ENCODE peak calls at places on chromosomes 16 and 17, in five cellular contexts. S, L, J, K and G are unnamed samples.

GRCh38 chr16:81511371-81511770 is 66.8 kb downstream of the CMIP start:
- DNase-seq in L (no peak), K (peak; percentile 85), S (no peak), J (no peak), G (no peak)

GRCh38 chr17:82859431-82860403 is 19.9 kb upstream of the ZNF750 start:
- DNase-seq in K (peak; percentile 35), L (peak; percentile 61), J (peak; percentile 60), S (no peak), G (peak; percentile 83)

GRCh38 chr16:89565256-89565505 is 4.7 kb downstream of the RPL13 start:
- DNase-seq in K (peak; percentile 64), J (no peak), S (peak; percentile 59), L (no peak), G (no peak)

GRCh38 chr17:81563861-81564586 is 11.9 kb upstream of the FAAP100 start:
- DNase-seq in K (peak; percentile 76), S (no peak), J (no peak), L (peak; percentile 11), G (no peak)

GRCh38 chr17:58403312-58403711 is 14.0 kb downstream of the RNF43 start:
- DNase-seq in K (no peak), S (no peak), L (no peak), J (no peak), G (no peak)

GRCh38 chr16:49749816-49750215 is 106.1 kb downstream of the ZNF423 start:
- DNase-seq in S (no peak), J (no peak), L (no peak), K (no peak), G (no peak)

GRCh38 chr17:15257316-15257925 is 7.7 kb downstream of the PMP22 start:
- DNase-seq in J (peak; percentile 74), L (peak; percentile 89), S (peak; percentile 84), K (peak; percentile 82), G (peak; percentile 78)

GRCh38 chr16:1818204-1818872 is 8.3 kb downstream of the HAGH start:
- DNase-seq in K (no peak), S (no peak), L (no peak), J (no peak), G (no peak)

GRCh38 chr16:67525176-67525860 is 3.3 kb upstream of the RIPOR1 start:
- DNase-seq in K (no peak), L (no peak), S (no peak), J (no peak), G (no peak)

GRCh38 chr16:14667347-14668266 is 26.5 kb downstream of the PLA2G10 start:
- DNase-seq in L (no peak), K (no peak), J (no peak), S (peak; percentile 24), G (peak; percentile 78)

GRCh38 chr17:82231562-82232321 is 2.9 kb downstream of the SLC16A3 start:
- DNase-seq in J (peak; percentile 57), S (peak; percentile 89), L (peak; percentile 86), K (peak; percentile 93), G (peak; percentile 94)

GRCh38 chr17:18069101-18069500 is 18.6 kb upstream of the DRG2 start:
- DNase-seq in K (no peak), S (no peak), L (no peak), J (no peak), G (no peak)

GRCh38 chr16:89020068-89020924 is 43.3 kb upstream of the CBFA2T3 start:
- DNase-seq in S (no peak), K (no peak), J (no peak), L (peak; percentile 20), G (peak; percentile 39)

GRCh38 chr16:12449795-12450194 is 353.9 kb downstream of the CPPED1 start:
- DNase-seq in K (no peak), S (no peak), J (no peak), L (no peak), G (no peak)

DNA sequence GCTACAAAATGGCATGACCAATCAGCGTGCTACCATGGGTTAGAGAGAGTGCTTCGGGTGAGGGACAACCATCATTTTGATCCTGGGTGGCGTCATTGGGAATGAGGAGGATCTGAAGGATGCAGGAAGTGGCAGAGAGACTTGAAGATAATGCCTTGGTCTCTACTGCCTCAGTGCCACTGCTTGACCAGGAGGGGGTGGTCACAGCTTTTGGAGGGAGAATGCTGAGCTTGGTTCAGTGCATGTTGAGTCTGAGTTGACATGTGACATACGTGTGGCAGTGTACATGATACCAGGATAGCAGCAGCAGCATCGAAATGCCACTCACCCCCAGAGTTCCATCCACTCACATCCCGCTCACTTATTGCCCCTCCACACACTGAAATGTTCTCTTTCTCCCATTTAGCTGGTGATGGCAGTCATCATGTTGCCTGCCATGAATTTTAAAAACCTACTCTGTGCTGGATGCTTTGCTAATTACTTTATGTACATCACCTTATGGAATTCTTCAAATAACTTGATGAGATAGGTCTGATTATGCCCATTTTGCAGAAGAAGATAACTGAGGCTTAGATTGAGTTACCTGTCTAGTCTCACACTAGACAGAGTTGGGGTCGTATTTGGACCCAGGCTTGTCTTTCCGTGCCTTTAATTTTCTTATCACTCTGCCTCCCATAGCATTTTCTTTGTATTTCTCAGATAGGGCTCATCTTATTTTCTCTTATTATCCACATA is 36.7 kb downstream of the ARSG start:
- DNase-seq in K (no peak), J (no peak), L (no peak), S (no peak), G (no peak)
- TF ChIP-seq CTCF in K (no peak), J (no peak), L (no peak), S (no peak), G (no peak)

GRCh38 chr16:66366433-66367299 is at the start of gene CDH5:
- DNase-seq in J (no peak), L (peak; percentile 83), S (no peak), K (no peak), G (peak; percentile 69)
- H3K27ac ChIP-seq in J (no peak within 1 kb of the TSS), L (peak within 1 kb of the TSS; percentile 75), S (no peak within 1 kb of the TSS), K (peak within 1 kb of the TSS; percentile 73), G (peak within 1 kb of the TSS; percentile 84)

GRCh38 chr17:77385750-77386501 is 245.2 kb downstream of the SEC14L1 start:
- DNase-seq in S (no peak), K (no peak), J (no peak), L (peak; percentile 75), G (peak; percentile 73)
- H3K4me1 ChIP-seq in S (peaks cover 10% of the 10 kb centered on the region), K (peaks cover 88% of the 10 kb centered on the region), J (peaks cover 78% of the 10 kb centered on the region), L (peaks cover 93% of the 10 kb centered on the region), G (peaks cover 95% of the 10 kb centered on the region)

DNA sequence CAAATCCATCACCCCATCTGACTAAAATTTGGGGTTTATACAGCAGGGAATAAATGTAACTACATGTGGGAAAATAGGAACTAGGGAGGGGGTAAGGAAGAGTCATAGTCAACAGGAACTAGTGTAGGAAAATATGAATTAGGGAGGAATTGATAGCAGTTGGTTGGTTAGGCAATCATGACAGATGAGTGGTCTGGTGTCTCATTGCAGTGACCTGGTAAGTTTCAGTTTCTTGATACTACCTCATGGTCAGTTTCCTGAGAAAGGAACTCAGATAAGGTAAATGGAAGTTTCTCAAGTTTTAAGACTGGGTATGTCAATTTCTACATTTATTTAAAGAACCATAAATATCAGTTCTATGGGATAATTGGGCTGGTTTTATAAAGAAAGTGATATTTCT is 442.3 kb downstream of the NPIPA7 start:
- DNase-seq in S (no peak), J (no peak), K (peak; percentile 5), L (no peak), G (no peak)
- TF ChIP-seq CTCF in S (no peak), J (no peak), K (no peak), L (no peak), G (no peak)

GRCh38 chr17:55450232-55450631 is 28.6 kb upstream of the MMD start:
- DNase-seq in J (no peak), S (no peak), L (no peak), K (no peak), G (no peak)
- H3K27ac ChIP-seq in J (no peak overlapping the region), S (no peak overlapping the region), L (no peak overlapping the region), K (peak overlapping the region; percentile 88), G (no peak overlapping the region)

GRCh38 chr16:17313085-17313611 is 157.6 kb downstream of the XYLT1 start:
- DNase-seq in L (peak; percentile 34), J (no peak), K (no peak), S (peak; percentile 29), G (no peak)
- H3K4me1 ChIP-seq in L (peaks cover 19% of the 10 kb centered on the region), J (peaks cover 10% of the 10 kb centered on the region), K (peaks cover 5% of the 10 kb centered on the region), S (no peaks in the 10 kb centered on the region), G (peaks cover 19% of the 10 kb centered on the region)

GRCh38 chr17:68288375-68288774 is 2.6 kb downstream of the SLC16A6 start:
- DNase-seq in S (no peak), J (no peak), L (no peak), K (no peak), G (no peak)

GRCh38 chr17:68289473-68289872 is 1.5 kb downstream of the SLC16A6 start:
- DNase-seq in J (no peak), S (no peak), L (no peak), K (no peak), G (no peak)

GRCh38 chr17:68290268-68290954 is 516 bp downstream of the SLC16A6 start:
- DNase-seq in L (no peak), J (peak; percentile 38), S (peak; percentile 29), K (no peak), G (peak; percentile 71)

GRCh38 chr17:68289936-68290267 is 1.0 kb downstream of the SLC16A6 start:
- DNase-seq in J (no peak), S (no peak), K (no peak), L (no peak), G (no peak)

DNA sequence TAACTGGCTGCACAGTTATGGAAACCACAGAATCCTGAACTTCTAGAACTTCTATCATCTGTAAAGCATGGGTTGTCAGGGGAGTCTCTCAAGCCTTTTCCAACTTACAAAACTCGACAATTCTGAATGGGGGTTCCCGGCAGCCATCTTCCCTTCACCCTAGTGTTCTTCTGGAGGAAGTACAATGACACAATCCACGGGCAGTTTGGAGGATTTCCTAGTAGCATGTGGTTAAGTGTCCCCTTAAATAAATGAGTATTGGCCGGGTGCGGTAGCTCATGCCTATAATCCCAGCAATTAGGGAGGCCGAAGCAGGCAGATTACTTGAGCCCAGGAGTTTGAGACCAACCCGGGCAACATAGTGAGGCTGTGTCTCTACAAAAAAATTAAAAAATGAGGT is 2.1 kb downstream of the SLC16A6 start:
- DNase-seq in K (peak; percentile 37), J (no peak), L (no peak), S (no peak), G (no peak)
- TF ChIP-seq CTCF in K (no peak), J (no peak), L (no peak), S (no peak), G (peak; percentile 10)